ENCODE peak calls at places on chromosomes 16 and 17, in nine cellular contexts. K is stimulated activated CD4-positive, alpha-beta T cell treated with anti-CD3 and anti-CD28 coated beads, Interleukin-4, amount 100 ng/mL, for 24 hours; M is cardiac muscle cell; R is ELR; D is tibial artery; T is CD4-positive, alpha-beta T cell; Z is GM12865; U is NCI-H1092; J is Daoy. Y is an unnamed sample.

GRCh38 chr16:47139561-47140185 is 4.1 kb downstream of the NETO2 start:
- DNase-seq in K (no peak), J (no peak), D (no peak), R (peak), Z (no peak), T (no peak), M (no peak), U (no peak), Y (no peak)

GRCh38 chr17:80786887-80787286 is 204.8 kb upstream of the CHMP6 start:
- DNase-seq in Z (no peak), K (no peak), T (no peak), J (no peak), M (no peak), U (no peak), D (no peak), R (no peak), Y (no peak)

GRCh38 chr16:87317766-87318121 is 552 bp upstream of the C16orf95 start:
- DNase-seq in J (peak), U (peak), D (peak), M (peak), T (no peak), K (peak), R (peak), Z (peak), Y (peak)

GRCh38 chr16:9911989-9912388 is 270.2 kb downstream of the GRIN2A start:
- DNase-seq in Z (no peak), T (no peak), K (no peak), D (no peak), R (no peak), M (no peak), U (no peak), J (no peak), Y (no peak)

GRCh38 chr16:58678716-58679115 is 5.9 kb downstream of the SLC38A7 start:
- DNase-seq in U (no peak), J (no peak), T (no peak), Z (peak), R (peak), M (no peak), D (no peak), K (no peak), Y (peak)

GRCh38 chr16:10987361-10988163 is 43.2 kb downstream of the CLEC16A start:
- DNase-seq in R (no peak), D (no peak), Z (peak), M (no peak), T (no peak), K (no peak), J (no peak), U (no peak), Y (no peak)

GRCh38 chr16:27272076-27272475 is 3.5 kb upstream of the NSMCE1 start:
- DNase-seq in T (no peak), D (no peak), U (no peak), K (no peak), J (no peak), R (no peak), M (no peak), Z (no peak), Y (no peak)

GRCh38 chr17:18139498-18139897 is 30.9 kb downstream of the MYO15A start:
- DNase-seq in U (no peak), Z (no peak), R (no peak), K (no peak), D (no peak), M (no peak), T (no peak), J (no peak), Y (no peak)

GRCh38 chr16:65548470-65548869 is 426.6 kb upstream of the CDH11 start:
- DNase-seq in R (peak), U (no peak), K (no peak), T (no peak), Z (no peak), M (no peak), D (no peak), J (no peak), Y (no peak)

GRCh38 chr17:69339937-69340336 is 13.0 kb upstream of the ABCA5 start:
- DNase-seq in D (no peak), T (no peak), U (no peak), K (no peak), M (no peak), R (no peak), J (no peak), Z (no peak), Y (no peak)

GRCh38 chr17:77425791-77426641 is 285.2 kb downstream of the SEC14L1 start:
- DNase-seq in J (peak), U (no peak), K (no peak), R (peak), Z (no peak), T (peak), M (no peak), D (no peak), Y (no peak)

GRCh38 chr16:3829631-3830536 is 50.6 kb downstream of the CREBBP start:
- DNase-seq in K (no peak), U (no peak), Z (no peak), R (peak), J (no peak), T (no peak), M (no peak), D (no peak), Y (no peak)

GRCh38 chr17:7440823-7441174 is 1.5 kb downstream of the FGF11 start:
- DNase-seq in K (no peak), J (peak), M (no peak), U (no peak), T (no peak), Z (peak), D (no peak), R (peak), Y (peak)

GRCh38 chr16:89155184-89155679 is 16.3 kb upstream of the CDH15 start:
- DNase-seq in M (peak), U (no peak), R (peak), K (no peak), D (peak), T (no peak), J (no peak), Z (no peak), Y (no peak)

GRCh38 chr17:76700627-76701470 is 9.9 kb downstream of the MXRA7 start:
- DNase-seq in M (peak), Z (no peak), K (no peak), U (no peak), R (peak), T (no peak), J (peak), D (peak), Y (peak)

GRCh38 chr16:14405611-14406537 is 224.2 kb downstream of the PARN start:
- DNase-seq in R (peak), K (peak), T (no peak), M (peak), U (no peak), D (peak), Z (peak), J (peak), Y (peak)

GRCh38 chr16:56788435-56788834 is 58.5 kb downstream of the NUP93 start:
- DNase-seq in R (no peak), M (no peak), J (no peak), Z (no peak), T (no peak), U (no peak), D (no peak), K (no peak), Y (no peak)

GRCh38 chr16:11964761-11965539 is at the start of gene TNFRSF17:
- DNase-seq in M (no peak), Z (peak), R (no peak), D (no peak), J (no peak), K (no peak), U (no peak), T (no peak), Y (no peak)

GRCh38 chr17:48294989-48295892 is 134.8 kb downstream of the SKAP1 start:
- DNase-seq in J (peak), T (no peak), K (no peak), D (no peak), M (no peak), U (no peak), R (peak), Z (peak), Y (no peak)

GRCh38 chr17:27861979-27862378 is 31.2 kb downstream of the LYRM9 start:
- DNase-seq in J (peak), K (no peak), M (no peak), Z (no peak), R (peak), D (no peak), U (no peak), T (no peak), Y (no peak)

GRCh38 chr16:64629622-64630021 is 492.2 kb downstream of the CDH11 start:
- DNase-seq in D (no peak), Z (no peak), T (no peak), U (no peak), R (no peak), M (no peak), K (no peak), J (peak), Y (no peak)

GRCh38 chr17:7818026-7818425 is 16.0 kb upstream of the KDM6B start:
- DNase-seq in J (no peak), R (no peak), T (no peak), Z (no peak), U (no peak), D (no peak), K (no peak), M (no peak), Y (no peak)

GRCh38 chr16:30394603-30395154 is 541 bp upstream of the ZNF48 start:
- DNase-seq in Z (no peak), M (peak), D (no peak), R (peak), T (no peak), K (no peak), U (no peak), J (no peak), Y (no peak)

GRCh38 chr16:4176794-4177438 is 60.7 kb upstream of the ADCY9 start:
- DNase-seq in R (peak), K (peak), U (no peak), M (no peak), T (no peak), J (peak), Z (peak), D (no peak), Y (no peak)

GRCh38 chr17:73878923-73879322 is 234.7 kb upstream of the SDK2 start:
- DNase-seq in K (no peak), D (no peak), M (no peak), T (no peak), R (no peak), Z (no peak), U (no peak), J (no peak), Y (no peak)

GRCh38 chr17:61570118-61570517 is 20.9 kb downstream of the NACA2 start:
- DNase-seq in R (peak), M (no peak), T (no peak), K (no peak), U (no peak), D (no peak), J (no peak), Z (peak), Y (no peak)

GRCh38 chr17:58637011-58637570 is 54.8 kb downstream of the TEX14 start:
- DNase-seq in R (no peak), K (no peak), Z (no peak), J (no peak), D (no peak), M (no peak), T (no peak), U (no peak), Y (no peak)

GRCh38 chr16:79316004-79316458 is 284.5 kb downstream of the MAF start:
- DNase-seq in R (no peak), T (no peak), D (no peak), J (no peak), Z (peak), M (no peak), U (no peak), K (peak), Y (no peak)

GRCh38 chr16:1645914-1646525 is 32.1 kb upstream of the JPT2 start:
- DNase-seq in J (peak), U (no peak), Z (no peak), D (no peak), R (peak), T (peak), K (peak), M (no peak), Y (no peak)

GRCh38 chr17:50559674-50560184 is 786 bp upstream of the CACNA1G start:
- DNase-seq in Z (peak), M (peak), U (no peak), R (peak), J (peak), T (no peak), D (peak), K (peak), Y (peak)

Y was measured in aorta.